ENCODE peak calls at places on chromosomes 5 and 9, in five cellular contexts. One of them, this sample, is unnamed.

GRCh38 chr5:178533136-178533535 is 57.1 kb downstream of the COL23A1 start:
- DNase-seq in gastrocnemius medialis: no peak
- DNase-seq in activated naive CD8-positive, alpha-beta T cell treated with anti-CD3 and anti-CD28 coated beads, Interleukin-2, amount 50 U/mL, for 24 hours: no peak
- DNase-seq in choroid plexus epithelial cell: no peak
- DNase-seq in HFF-Myc: no peak
- DNase-seq in this sample: no peak

GRCh38 chr9:34485822-34486221 is 27.2 kb downstream of the DNAI1 start:
- DNase-seq in choroid plexus epithelial cell: no peak
- DNase-seq in activated naive CD8-positive, alpha-beta T cell treated with anti-CD3 and anti-CD28 coated beads, Interleukin-2, amount 50 U/mL, for 24 hours: no peak
- DNase-seq in gastrocnemius medialis: no peak
- DNase-seq in HFF-Myc: no peak
- DNase-seq in this sample: no peak

GRCh38 chr9:14214065-14214684 is 99.8 kb downstream of the NFIB start:
- DNase-seq in choroid plexus epithelial cell: no peak
- DNase-seq in activated naive CD8-positive, alpha-beta T cell treated with anti-CD3 and anti-CD28 coated beads, Interleukin-2, amount 50 U/mL, for 24 hours: no peak
- DNase-seq in gastrocnemius medialis: no peak
- DNase-seq in HFF-Myc: no peak
- DNase-seq in this sample: no peak

GRCh38 chr9:79731483-79731882 is 159.7 kb downstream of the TLE4 start:
- DNase-seq in gastrocnemius medialis: no peak
- DNase-seq in HFF-Myc: no peak
- DNase-seq in activated naive CD8-positive, alpha-beta T cell treated with anti-CD3 and anti-CD28 coated beads, Interleukin-2, amount 50 U/mL, for 24 hours: no peak
- DNase-seq in choroid plexus epithelial cell: peak
- DNase-seq in this sample: no peak

GRCh38 chr5:161372682-161373344 is 173.7 kb downstream of the GABRB2 start:
- DNase-seq in choroid plexus epithelial cell: no peak
- DNase-seq in activated naive CD8-positive, alpha-beta T cell treated with anti-CD3 and anti-CD28 coated beads, Interleukin-2, amount 50 U/mL, for 24 hours: no peak
- DNase-seq in gastrocnemius medialis: no peak
- DNase-seq in HFF-Myc: no peak
- DNase-seq in this sample: no peak

GRCh38 chr5:40165789-40166728 is 513.7 kb upstream of the PTGER4 start:
- DNase-seq in activated naive CD8-positive, alpha-beta T cell treated with anti-CD3 and anti-CD28 coated beads, Interleukin-2, amount 50 U/mL, for 24 hours: peak
- DNase-seq in gastrocnemius medialis: no peak
- DNase-seq in HFF-Myc: no peak
- DNase-seq in choroid plexus epithelial cell: peak
- DNase-seq in this sample: no peak

GRCh38 chr9:113903514-113904077 is 27.5 kb downstream of the ZNF618 start:
- DNase-seq in HFF-Myc: no peak
- DNase-seq in activated naive CD8-positive, alpha-beta T cell treated with anti-CD3 and anti-CD28 coated beads, Interleukin-2, amount 50 U/mL, for 24 hours: no peak
- DNase-seq in gastrocnemius medialis: no peak
- DNase-seq in choroid plexus epithelial cell: no peak
- DNase-seq in this sample: no peak

GRCh38 chr9:123338710-123339665 is 17.0 kb upstream of the CRB2 start:
- DNase-seq in choroid plexus epithelial cell: peak
- DNase-seq in gastrocnemius medialis: no peak
- DNase-seq in HFF-Myc: no peak
- DNase-seq in activated naive CD8-positive, alpha-beta T cell treated with anti-CD3 and anti-CD28 coated beads, Interleukin-2, amount 50 U/mL, for 24 hours: peak
- DNase-seq in this sample: no peak

GRCh38 chr9:100575765-100576368 is 2.0 kb upstream of the CAVIN4 start:
- DNase-seq in choroid plexus epithelial cell: peak
- DNase-seq in gastrocnemius medialis: no peak
- DNase-seq in activated naive CD8-positive, alpha-beta T cell treated with anti-CD3 and anti-CD28 coated beads, Interleukin-2, amount 50 U/mL, for 24 hours: no peak
- DNase-seq in HFF-Myc: no peak
- DNase-seq in this sample: no peak

GRCh38 chr5:174307031-174307408 is 261.5 kb downstream of the NSG2 start:
- DNase-seq in gastrocnemius medialis: no peak
- DNase-seq in choroid plexus epithelial cell: no peak
- DNase-seq in HFF-Myc: no peak
- DNase-seq in activated naive CD8-positive, alpha-beta T cell treated with anti-CD3 and anti-CD28 coated beads, Interleukin-2, amount 50 U/mL, for 24 hours: no peak
- DNase-seq in this sample: no peak

GRCh38 chr9:137221477-137222111 is 446 bp downstream of the RNF208 start:
- DNase-seq in choroid plexus epithelial cell: no peak
- DNase-seq in gastrocnemius medialis: no peak
- DNase-seq in HFF-Myc: no peak
- DNase-seq in activated naive CD8-positive, alpha-beta T cell treated with anti-CD3 and anti-CD28 coated beads, Interleukin-2, amount 50 U/mL, for 24 hours: no peak
- DNase-seq in this sample: no peak

GRCh38 chr5:57408714-57409113 is 73.9 kb downstream of the ACTBL2 start:
- DNase-seq in HFF-Myc: no peak
- DNase-seq in choroid plexus epithelial cell: peak
- DNase-seq in gastrocnemius medialis: no peak
- DNase-seq in activated naive CD8-positive, alpha-beta T cell treated with anti-CD3 and anti-CD28 coated beads, Interleukin-2, amount 50 U/mL, for 24 hours: no peak
- DNase-seq in this sample: no peak

GRCh38 chr9:93683331-93684134 is 107.1 kb downstream of the PHF2 start:
- DNase-seq in HFF-Myc: no peak
- DNase-seq in choroid plexus epithelial cell: no peak
- DNase-seq in gastrocnemius medialis: peak
- DNase-seq in activated naive CD8-positive, alpha-beta T cell treated with anti-CD3 and anti-CD28 coated beads, Interleukin-2, amount 50 U/mL, for 24 hours: no peak
- DNase-seq in this sample: no peak

This sample was measured in T-helper 22 cell.